ENCODE peak calls at places on chromosome 6, in eight cellular contexts. X is fibroblast of gingiva, U is breast epithelium, Y is T1000, G is EL, A is uterus, O is hippocampal formation, Z is WTC11. P is an unnamed sample.

GRCh38 chr6:2665169-2666070 is 85.3 kb downstream of the MYLK4 start:
- DNase-seq in X (no peak), U (no peak), Y (no peak), G (no peak), A (no peak), O (no peak), Z (no peak), P (no peak)

GRCh38 chr6:100269189-100269588 is 195.5 kb downstream of the SIM1 start:
- DNase-seq in X (peak), U (no peak), Y (no peak), G (peak), A (no peak), O (no peak), Z (no peak), P (no peak)

GRCh38 chr6:34696189-34696738 is 303 bp downstream of the ILRUN start:
- DNase-seq in X (peak), U (peak), Y (no peak), G (peak), A (no peak), O (no peak), Z (no peak), P (peak)

GRCh38 chr6:115766745-115767462 is 293.8 kb downstream of the FRK start:
- DNase-seq in X (no peak), U (no peak), Y (no peak), G (no peak), A (no peak), O (no peak), Z (no peak), P (no peak)

GRCh38 chr6:138455746-138456392 is 43.4 kb downstream of the NHSL1 start:
- DNase-seq in X (peak), U (no peak), Y (no peak), G (peak), A (no peak), O (no peak), Z (no peak), P (no peak)

GRCh38 chr6:136677822-136678221 is 114.5 kb downstream of the MAP3K5 start:
- DNase-seq in X (no peak), U (no peak), Y (no peak), G (no peak), A (no peak), O (no peak), Z (no peak), P (no peak)

GRCh38 chr6:121630716-121631115 is 195.3 kb downstream of the GJA1 start:
- DNase-seq in X (no peak), U (no peak), Y (no peak), G (no peak), A (no peak), O (no peak), Z (no peak), P (no peak)

GRCh38 chr6:69044534-69044933 is 409.5 kb downstream of the ADGRB3 start:
- DNase-seq in X (no peak), U (no peak), Y (no peak), G (peak), A (no peak), O (no peak), Z (no peak), P (no peak)

GRCh38 chr6:21740719-21741118 is 147.2 kb downstream of the SOX4 start:
- DNase-seq in X (no peak), U (no peak), Y (no peak), G (no peak), A (no peak), O (no peak), Z (no peak), P (no peak)

P was measured in ureter.